ENCODE peak calls at places on chromosomes 12 and 14, in seven cellular contexts. L is upper lobe of right lung, K is A549, R is heart left ventricle, W is adrenal gland, X is sigmoid colon, F is PC-9. J is an unnamed sample. For H3K4me1, the result is how much of the 10 kb centered on the place peaks cover.

GRCh38 chr12:41940571-41940970 is 204.1 kb downstream of the GXYLT1 start:
- DNase-seq in K (no peak), F (no peak), L (no peak), W (no peak), X (no peak), R (no peak), J (no peak)

GRCh38 chr12:12839886-12840285 is 26.7 kb downstream of the DDX47 start:
- DNase-seq in K (peak), F (peak), L (peak), X (no peak), W (peak), R (no peak), J (peak)

GRCh38 chr14:103543140-103543539 is 14.1 kb downstream of the TRMT61A start:
- DNase-seq in K (no peak), X (no peak), R (peak), W (no peak), F (peak), L (no peak), J (no peak)

GRCh38 chr12:24948452-24948815 is 467 bp downstream of the BCAT1 start:
- DNase-seq in F (peak), L (no peak), W (no peak), R (no peak), K (peak), X (no peak), J (no peak)

GRCh38 chr14:92386637-92387036 is 63.7 kb downstream of the SLC24A4 start:
- DNase-seq in X (no peak), R (no peak), W (no peak), L (no peak), K (no peak), F (no peak), J (no peak)

GRCh38 chr14:99944241-99944651 is 121.0 kb upstream of the EVL start:
- DNase-seq in L (no peak), R (no peak), X (peak), W (peak), K (no peak), F (no peak), J (no peak)

GRCh38 chr12:56029166-56029519 is 8.3 kb downstream of the IKZF4 start:
- DNase-seq in L (no peak), W (peak), R (no peak), F (no peak), K (no peak), X (no peak), J (no peak)

GRCh38 chr12:95674631-95675030 is 115.9 kb downstream of the NTN4 start:
- DNase-seq in R (no peak), X (no peak), L (no peak), K (no peak), W (no peak), F (no peak), J (no peak)

GRCh38 chr14:50099335-50099734 is 17.0 kb downstream of the VCPKMT start:
- DNase-seq in W (no peak), F (peak), R (no peak), K (no peak), X (no peak), L (no peak), J (no peak)

GRCh38 chr12:79522237-79522636 is 168.5 kb downstream of the PAWR start:
- DNase-seq in W (no peak), X (no peak), L (no peak), R (no peak), F (no peak), K (no peak), J (no peak)

GRCh38 chr12:122871851-122872785 is 23.8 kb downstream of the VPS37B start:
- DNase-seq in L (no peak), F (peak), R (peak), W (peak), X (peak), K (no peak), J (no peak)

GRCh38 chr12:108856428-108857157 is 790 bp downstream of the SSH1 start:
- DNase-seq in R (peak), W (peak), F (peak), K (no peak), L (peak), X (peak), J (no peak)

GRCh38 chr14:28515571-28515970 is 251.0 kb upstream of the FOXG1 start:
- DNase-seq in W (no peak), R (no peak), F (no peak), L (no peak), K (no peak), X (no peak), J (no peak)

GRCh38 chr14:68297871-68298468 is 478.4 kb downstream of the RAD51B start:
- DNase-seq in R (no peak), X (no peak), F (no peak), K (no peak), L (no peak), W (no peak), J (no peak)

GRCh38 chr12:102372112-102372511 is 108.3 kb downstream of the IGF1 start:
- DNase-seq in X (no peak), L (no peak), K (no peak), W (no peak), R (no peak), F (no peak), J (no peak)

GRCh38 chr12:131315601-131316000 is 361.9 kb downstream of the ADGRD1 start:
- DNase-seq in R (no peak), F (no peak), W (no peak), L (no peak), K (no peak), X (no peak), J (no peak)

GRCh38 chr12:1790470-1790869 is 29.9 kb upstream of the LRTM2 start:
- DNase-seq in K (no peak), X (no peak), W (no peak), R (no peak), F (no peak), L (no peak), J (no peak)

GRCh38 chr12:131097247-131098177 is 143.8 kb downstream of the ADGRD1 start:
- DNase-seq in F (no peak), L (peak), R (peak), X (peak), K (no peak), W (no peak), J (no peak)

GRCh38 chr14:29928342-29928640 is 644 bp upstream of the PRKD1 start:
- DNase-seq in F (no peak), W (no peak), L (no peak), K (no peak), X (no peak), R (no peak), J (no peak)

GRCh38 chr14:51539571-51540037 is 112.1 kb upstream of the FRMD6 start:
- DNase-seq in L (no peak), W (no peak), R (no peak), X (no peak), K (peak), F (peak), J (no peak)

GRCh38 chr12:16523570-16524331 is 82.2 kb downstream of the LMO3 start:
- DNase-seq in W (no peak), F (no peak), R (no peak), K (no peak), X (no peak), L (no peak), J (no peak)

GRCh38 chr12:59972941-59973340 is 377.1 kb downstream of the SLC16A7 start:
- DNase-seq in K (no peak), F (peak), X (no peak), R (no peak), L (no peak), W (no peak), J (no peak)

GRCh38 chr12:10101042-10101579 is 2.3 kb upstream of the CLEC1A start:
- DNase-seq in K (no peak), F (peak), W (peak), L (no peak), R (no peak), X (peak), J (no peak)

GRCh38 chr12:751192-751827 is 1.1 kb upstream of the WNK1 start:
- DNase-seq in W (peak), K (peak), F (peak), L (peak), R (peak), X (peak), J (peak)

GRCh38 chr14:71049435-71050147 is 142.3 kb downstream of the PCNX1 start:
- DNase-seq in L (no peak), R (no peak), F (no peak), K (no peak), W (no peak), X (no peak), J (no peak)

GRCh38 chr12:88300931-88301330 is 158.8 kb downstream of the TMTC3 start:
- DNase-seq in R (no peak), L (no peak), K (no peak), X (no peak), W (no peak), F (no peak), J (no peak)

GRCh38 chr12:1474567-1475153 is 119.7 kb downstream of the FBXL14 start:
- DNase-seq in F (peak), R (no peak), L (no peak), W (no peak), X (no peak), K (no peak), J (peak)

GRCh38 chr12:51326762-51327439 is 2.9 kb upstream of the BIN2 start:
- DNase-seq in R (no peak), X (no peak), W (no peak), K (no peak), F (peak), L (peak), J (no peak)

GRCh38 chr12:13164271-13164670 is 32.3 kb upstream of the EMP1 start:
- DNase-seq in X (no peak), L (no peak), W (no peak), R (no peak), F (no peak), K (no peak), J (no peak)

GRCh38 chr12:54206807-54207206 is 18.0 kb upstream of the SMUG1 start:
- DNase-seq in F (no peak), K (no peak), L (no peak), R (no peak), X (no peak), W (no peak), J (no peak)

GRCh38 chr12:87756111-87756510 is 273.1 kb downstream of the C12orf50 start:
- DNase-seq in F (no peak), K (peak), R (no peak), L (no peak), X (no peak), W (no peak), J (no peak)

GRCh38 chr14:20472566-20473206 is 3.5 kb downstream of the PNP start:
- DNase-seq in W (no peak), K (no peak), R (no peak), X (no peak), L (no peak), F (no peak), J (no peak)

GRCh38 chr14:23567186-23568020 is at the start of gene AP1G2:
- DNase-seq in K (peak), F (peak), L (peak), W (peak), R (peak), X (peak), J (no peak)

GRCh38 chr14:29321646-29322045 is 555.1 kb downstream of the FOXG1 start:
- DNase-seq in L (no peak), F (no peak), W (no peak), R (no peak), K (no peak), X (no peak), J (no peak)

GRCh38 chr12:120234643-120235368 is 30.7 kb downstream of the PXN start:
- DNase-seq in K (peak), W (peak), L (peak), R (peak), X (peak), F (peak), J (peak)

GRCh38 chr14:74583689-74584434 is 28.2 kb downstream of the LTBP2 start:
- DNase-seq in W (no peak), F (peak), R (peak), K (peak), X (peak), L (no peak), J (no peak)

GRCh38 chr12:57205186-57205585 is 11.4 kb upstream of the NXPH4 start:
- DNase-seq in R (no peak), K (no peak), X (no peak), F (no peak), L (no peak), W (no peak), J (no peak)

GRCh38 chr12:57203201-57203600 is 13.4 kb upstream of the NXPH4 start:
- DNase-seq in R (no peak), X (no peak), K (no peak), L (no peak), W (no peak), F (no peak), J (no peak)

GRCh38 chr12:57205931-57206330 is 10.7 kb upstream of the NXPH4 start:
- DNase-seq in R (no peak), X (no peak), K (no peak), W (no peak), F (no peak), L (no peak), J (no peak)

GRCh38 chr12:57203791-57204190 is 12.8 kb upstream of the NXPH4 start:
- DNase-seq in X (no peak), K (no peak), W (no peak), F (no peak), R (no peak), L (no peak), J (no peak)

DNA sequence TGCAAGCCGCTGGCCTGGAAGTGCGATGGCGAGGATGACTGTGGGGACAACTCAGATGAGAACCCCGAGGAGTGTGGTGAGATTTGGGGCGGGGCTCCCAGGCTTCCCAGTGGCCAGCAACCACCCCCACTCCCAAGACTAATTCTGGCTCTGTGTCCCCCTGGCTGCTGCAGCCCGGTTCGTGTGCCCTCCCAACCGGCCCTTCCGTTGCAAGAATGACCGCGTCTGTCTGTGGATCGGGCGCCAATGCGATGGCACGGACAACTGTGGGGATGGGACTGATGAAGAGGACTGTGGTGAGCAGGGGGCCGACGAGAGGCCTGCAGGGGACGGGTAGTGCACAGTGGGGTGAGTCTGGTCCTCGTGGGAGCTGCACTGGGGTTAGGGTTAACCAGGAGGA is 12.1 kb upstream of the NXPH4 start:
- DNase-seq in X (no peak), W (no peak), R (no peak), L (no peak), K (no peak), F (no peak), J (no peak)
- H3K4me1 ChIP-seq in X (under half), W (under half), R (under half), L (under half), K (under half), F (under half), J (under half)

DNA sequence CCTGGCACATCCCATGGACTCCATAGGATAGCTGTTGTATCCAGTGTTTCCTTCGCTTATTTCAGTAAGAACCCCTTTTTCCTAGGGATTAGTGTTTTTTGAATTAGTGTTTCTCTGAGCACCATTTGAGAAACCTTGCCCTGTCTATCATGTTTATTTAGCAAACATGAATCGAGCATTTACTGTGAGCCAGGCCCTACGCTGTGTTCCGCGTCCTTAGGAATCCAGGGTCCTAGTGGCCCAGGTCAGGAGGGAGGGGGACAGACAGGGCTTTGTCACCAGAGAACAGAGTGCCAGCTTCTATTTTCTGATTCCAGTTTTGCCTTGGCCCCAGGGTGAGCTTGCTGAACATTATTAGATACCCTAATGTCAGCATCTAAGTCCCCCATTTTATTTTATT is 2.5 kb downstream of the TEAD4 start:
- DNase-seq in L (no peak), K (no peak), W (no peak), F (no peak), X (no peak), R (no peak), J (no peak)
- H3K4me1 ChIP-seq in L (under half), K (under half), W (under half), F (under half), X (under half), R (under half), J (under half)

GRCh38 chr14:52950898-52951729 is at the start of gene FERMT2:
- DNase-seq in L (peak), W (peak), K (peak), F (peak), R (peak), X (peak), J (no peak)
- H3K4me1 ChIP-seq in L (under half), W (under half), K (under half), F (under half), R (under half), X (under half), J (under half)

GRCh38 chr14:94317259-94317658 is 5.9 kb downstream of the SERPINA6 start:
- DNase-seq in L (no peak), F (no peak), K (no peak), X (no peak), W (no peak), R (peak), J (no peak)

GRCh38 chr14:94321421-94322271 is 1.5 kb downstream of the SERPINA6 start:
- DNase-seq in K (no peak), L (no peak), F (no peak), R (no peak), W (no peak), X (no peak), J (no peak)

GRCh38 chr14:94320243-94320642 is 2.9 kb downstream of the SERPINA6 start:
- DNase-seq in F (no peak), L (no peak), K (no peak), W (no peak), R (no peak), X (no peak), J (no peak)

GRCh38 chr14:94328196-94328595 is 5.1 kb upstream of the SERPINA6 start:
- DNase-seq in L (no peak), F (no peak), X (no peak), W (no peak), R (no peak), K (no peak), J (no peak)

GRCh38 chr14:94322648-94323570 is at the start of gene SERPINA6:
- DNase-seq in L (no peak), W (no peak), K (no peak), F (no peak), R (no peak), X (no peak), J (no peak)
- H3K4me1 ChIP-seq in L (under half), W (under half), K (under half), F (under half), R (under half), X (under half), J (under half)

GRCh38 chr14:101290681-101291080 is 270.6 kb upstream of the DIO3 start:
- DNase-seq in F (no peak), K (no peak), X (no peak), W (no peak), R (no peak), L (no peak), J (no peak)
- H3K4me1 ChIP-seq in F (under half), K (under half), X (under half), W (under half), R (under half), L (under half), J (under half)

DNA sequence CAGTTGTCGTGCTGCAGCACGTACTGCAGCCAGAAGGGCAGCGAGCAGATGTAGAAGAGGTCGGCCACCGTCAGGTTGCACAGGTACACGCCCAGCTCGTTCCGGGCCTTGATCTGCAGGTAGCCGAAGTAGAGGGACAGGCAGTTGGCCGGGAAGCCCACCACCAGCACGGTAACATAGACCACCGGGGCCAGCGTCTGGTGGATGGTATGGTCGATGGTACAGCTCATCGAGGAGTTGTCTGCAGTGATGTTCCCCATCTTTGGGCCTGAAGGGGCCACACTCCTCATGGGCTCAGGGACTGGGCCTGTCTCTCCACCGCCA is 9.8 kb downstream of the GPR68 start:
- DNase-seq in K (no peak), X (no peak), R (no peak), F (no peak), W (no peak), L (no peak), J (no peak)
- H3K4me1 ChIP-seq in K (under half), X (under half), R (under half), F (under half), W (under half), L (under half), J (under half)

DNA sequence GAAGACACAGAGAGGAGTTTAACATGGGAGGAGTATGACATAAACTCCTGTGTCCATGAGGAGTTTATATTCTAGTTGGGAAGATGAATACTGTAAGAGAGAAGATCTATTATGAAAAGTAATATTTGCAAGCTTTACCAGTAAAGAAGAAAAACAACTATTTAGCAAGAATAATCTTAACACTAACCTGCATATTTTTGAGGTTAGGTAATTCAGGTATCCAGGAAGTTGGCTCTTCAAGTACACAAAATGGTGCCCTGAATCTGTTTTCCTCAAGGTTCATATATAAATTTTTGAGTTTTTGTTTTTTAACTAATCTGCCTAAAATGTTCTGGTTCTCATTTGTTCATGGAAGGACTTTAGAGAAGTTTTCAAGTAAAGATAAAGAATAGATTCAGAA is 33.9 kb upstream of the KCNMB4 start:
- DNase-seq in K (no peak), L (no peak), F (no peak), R (no peak), W (no peak), X (no peak), J (no peak)
- H3K4me1 ChIP-seq in K (under half), L (under half), F (under half), R (under half), W (under half), X (under half), J (under half)